ENCODE peak calls at places on chromosomes 7 and 10, in nine cellular contexts. One of them, this sample, is unnamed.

GRCh38 chr7:82442492-82443043 is 1.0 kb downstream of the CACNA2D1 start:
- DNase-seq in activated T-helper 1 cell treated with Interleukin-2 at 50 U/mL for 16 hours: no peak
- DNase-seq in gastrocnemius medialis: peak
- DNase-seq in GM03348: peak
- DNase-seq in RPMI8226: no peak
- DNase-seq in epithelial cell of proximal tubule: no peak
- DNase-seq in lower leg skin: no peak
- DNase-seq in stimulated activated CD8-positive, alpha-beta memory T cell treated with anti-CD3 and anti-CD28 coated beads, Interleukin-12 subunit alpha, Interleukin-12 subunit beta, amount 100 ng/mL, for 4 hours: no peak
- DNase-seq in adipocyte: peak
- DNase-seq in this sample: no peak

GRCh38 chr10:5618042-5618441 is 48.4 kb downstream of the ASB13 start:
- DNase-seq in activated T-helper 1 cell treated with Interleukin-2 at 50 U/mL for 16 hours: no peak
- DNase-seq in gastrocnemius medialis: no peak
- DNase-seq in GM03348: no peak
- DNase-seq in RPMI8226: no peak
- DNase-seq in epithelial cell of proximal tubule: no peak
- DNase-seq in lower leg skin: no peak
- DNase-seq in stimulated activated CD8-positive, alpha-beta memory T cell treated with anti-CD3 and anti-CD28 coated beads, Interleukin-12 subunit alpha, Interleukin-12 subunit beta, amount 100 ng/mL, for 4 hours: no peak
- DNase-seq in adipocyte: no peak
- DNase-seq in this sample: no peak

GRCh38 chr7:40948239-40948638 is 754.7 kb downstream of the INHBA start:
- DNase-seq in activated T-helper 1 cell treated with Interleukin-2 at 50 U/mL for 16 hours: no peak
- DNase-seq in gastrocnemius medialis: no peak
- DNase-seq in GM03348: no peak
- DNase-seq in RPMI8226: no peak
- DNase-seq in epithelial cell of proximal tubule: no peak
- DNase-seq in lower leg skin: no peak
- DNase-seq in stimulated activated CD8-positive, alpha-beta memory T cell treated with anti-CD3 and anti-CD28 coated beads, Interleukin-12 subunit alpha, Interleukin-12 subunit beta, amount 100 ng/mL, for 4 hours: no peak
- DNase-seq in adipocyte: no peak
- DNase-seq in this sample: no peak

GRCh38 chr10:76437011-76437410 is 1005.6 kb downstream of the LRMDA start:
- DNase-seq in activated T-helper 1 cell treated with Interleukin-2 at 50 U/mL for 16 hours: no peak
- DNase-seq in gastrocnemius medialis: no peak
- DNase-seq in GM03348: no peak
- DNase-seq in RPMI8226: no peak
- DNase-seq in epithelial cell of proximal tubule: no peak
- DNase-seq in lower leg skin: no peak
- DNase-seq in stimulated activated CD8-positive, alpha-beta memory T cell treated with anti-CD3 and anti-CD28 coated beads, Interleukin-12 subunit alpha, Interleukin-12 subunit beta, amount 100 ng/mL, for 4 hours: no peak
- DNase-seq in adipocyte: no peak
- DNase-seq in this sample: no peak

GRCh38 chr7:73560035-73560835 is 2.7 kb upstream of the BCL7B start:
- DNase-seq in activated T-helper 1 cell treated with Interleukin-2 at 50 U/mL for 16 hours: no peak
- DNase-seq in gastrocnemius medialis: peak
- DNase-seq in GM03348: peak
- DNase-seq in RPMI8226: peak
- DNase-seq in epithelial cell of proximal tubule: peak
- DNase-seq in lower leg skin: no peak
- DNase-seq in stimulated activated CD8-positive, alpha-beta memory T cell treated with anti-CD3 and anti-CD28 coated beads, Interleukin-12 subunit alpha, Interleukin-12 subunit beta, amount 100 ng/mL, for 4 hours: no peak
- DNase-seq in adipocyte: peak
- DNase-seq in this sample: no peak

GRCh38 chr10:71048995-71049650 is 160.8 kb upstream of the PCBD1 start:
- DNase-seq in activated T-helper 1 cell treated with Interleukin-2 at 50 U/mL for 16 hours: no peak
- DNase-seq in gastrocnemius medialis: no peak
- DNase-seq in GM03348: no peak
- DNase-seq in RPMI8226: no peak
- DNase-seq in epithelial cell of proximal tubule: no peak
- DNase-seq in lower leg skin: no peak
- DNase-seq in stimulated activated CD8-positive, alpha-beta memory T cell treated with anti-CD3 and anti-CD28 coated beads, Interleukin-12 subunit alpha, Interleukin-12 subunit beta, amount 100 ng/mL, for 4 hours: no peak
- DNase-seq in adipocyte: no peak
- DNase-seq in this sample: no peak

GRCh38 chr7:143416565-143417149 is 8.0 kb upstream of the EPHA1 start:
- DNase-seq in activated T-helper 1 cell treated with Interleukin-2 at 50 U/mL for 16 hours: no peak
- DNase-seq in gastrocnemius medialis: no peak
- DNase-seq in GM03348: peak
- DNase-seq in RPMI8226: peak
- DNase-seq in epithelial cell of proximal tubule: no peak
- DNase-seq in lower leg skin: no peak
- DNase-seq in stimulated activated CD8-positive, alpha-beta memory T cell treated with anti-CD3 and anti-CD28 coated beads, Interleukin-12 subunit alpha, Interleukin-12 subunit beta, amount 100 ng/mL, for 4 hours: no peak
- DNase-seq in adipocyte: peak
- DNase-seq in this sample: no peak

GRCh38 chr10:112969542-112969941 is 19.5 kb downstream of the TCF7L2 start:
- DNase-seq in activated T-helper 1 cell treated with Interleukin-2 at 50 U/mL for 16 hours: no peak
- DNase-seq in gastrocnemius medialis: no peak
- DNase-seq in GM03348: no peak
- DNase-seq in RPMI8226: no peak
- DNase-seq in epithelial cell of proximal tubule: no peak
- DNase-seq in lower leg skin: no peak
- DNase-seq in stimulated activated CD8-positive, alpha-beta memory T cell treated with anti-CD3 and anti-CD28 coated beads, Interleukin-12 subunit alpha, Interleukin-12 subunit beta, amount 100 ng/mL, for 4 hours: no peak
- DNase-seq in adipocyte: no peak
- DNase-seq in this sample: peak

GRCh38 chr10:12844796-12845524 is 156.6 kb downstream of the CCDC3 start:
- DNase-seq in activated T-helper 1 cell treated with Interleukin-2 at 50 U/mL for 16 hours: no peak
- DNase-seq in gastrocnemius medialis: no peak
- DNase-seq in GM03348: peak
- DNase-seq in RPMI8226: no peak
- DNase-seq in epithelial cell of proximal tubule: peak
- DNase-seq in lower leg skin: peak
- DNase-seq in stimulated activated CD8-positive, alpha-beta memory T cell treated with anti-CD3 and anti-CD28 coated beads, Interleukin-12 subunit alpha, Interleukin-12 subunit beta, amount 100 ng/mL, for 4 hours: no peak
- DNase-seq in adipocyte: peak
- DNase-seq in this sample: no peak

GRCh38 chr10:31011660-31012022 is 20.0 kb downstream of the ZNF438 start:
- DNase-seq in activated T-helper 1 cell treated with Interleukin-2 at 50 U/mL for 16 hours: no peak
- DNase-seq in gastrocnemius medialis: no peak
- DNase-seq in GM03348: peak
- DNase-seq in RPMI8226: no peak
- DNase-seq in epithelial cell of proximal tubule: no peak
- DNase-seq in lower leg skin: no peak
- DNase-seq in stimulated activated CD8-positive, alpha-beta memory T cell treated with anti-CD3 and anti-CD28 coated beads, Interleukin-12 subunit alpha, Interleukin-12 subunit beta, amount 100 ng/mL, for 4 hours: no peak
- DNase-seq in adipocyte: no peak
- DNase-seq in this sample: no peak

GRCh38 chr10:17643339-17643754 is 604 bp upstream of the STAM start:
- DNase-seq in activated T-helper 1 cell treated with Interleukin-2 at 50 U/mL for 16 hours: peak
- DNase-seq in gastrocnemius medialis: peak
- DNase-seq in GM03348: peak
- DNase-seq in RPMI8226: no peak
- DNase-seq in epithelial cell of proximal tubule: peak
- DNase-seq in lower leg skin: peak
- DNase-seq in stimulated activated CD8-positive, alpha-beta memory T cell treated with anti-CD3 and anti-CD28 coated beads, Interleukin-12 subunit alpha, Interleukin-12 subunit beta, amount 100 ng/mL, for 4 hours: no peak
- DNase-seq in adipocyte: peak
- DNase-seq in this sample: peak

GRCh38 chr10:121788717-121789116 is 139.1 kb downstream of the ATE1 start:
- DNase-seq in activated T-helper 1 cell treated with Interleukin-2 at 50 U/mL for 16 hours: no peak
- DNase-seq in gastrocnemius medialis: no peak
- DNase-seq in GM03348: no peak
- DNase-seq in RPMI8226: no peak
- DNase-seq in epithelial cell of proximal tubule: no peak
- DNase-seq in lower leg skin: no peak
- DNase-seq in stimulated activated CD8-positive, alpha-beta memory T cell treated with anti-CD3 and anti-CD28 coated beads, Interleukin-12 subunit alpha, Interleukin-12 subunit beta, amount 100 ng/mL, for 4 hours: no peak
- DNase-seq in adipocyte: no peak
- DNase-seq in this sample: no peak

GRCh38 chr7:70698219-70698832 is 433.6 kb upstream of the GALNT17 start:
- DNase-seq in activated T-helper 1 cell treated with Interleukin-2 at 50 U/mL for 16 hours: no peak
- DNase-seq in gastrocnemius medialis: peak
- DNase-seq in GM03348: peak
- DNase-seq in RPMI8226: peak
- DNase-seq in epithelial cell of proximal tubule: peak
- DNase-seq in lower leg skin: no peak
- DNase-seq in stimulated activated CD8-positive, alpha-beta memory T cell treated with anti-CD3 and anti-CD28 coated beads, Interleukin-12 subunit alpha, Interleukin-12 subunit beta, amount 100 ng/mL, for 4 hours: no peak
- DNase-seq in adipocyte: peak
- DNase-seq in this sample: no peak

GRCh38 chr10:22723343-22723779 is 9.0 kb upstream of the PIP4K2A start:
- DNase-seq in activated T-helper 1 cell treated with Interleukin-2 at 50 U/mL for 16 hours: no peak
- DNase-seq in gastrocnemius medialis: no peak
- DNase-seq in GM03348: no peak
- DNase-seq in RPMI8226: peak
- DNase-seq in epithelial cell of proximal tubule: no peak
- DNase-seq in lower leg skin: no peak
- DNase-seq in stimulated activated CD8-positive, alpha-beta memory T cell treated with anti-CD3 and anti-CD28 coated beads, Interleukin-12 subunit alpha, Interleukin-12 subunit beta, amount 100 ng/mL, for 4 hours: no peak
- DNase-seq in adipocyte: no peak
- DNase-seq in this sample: peak

GRCh38 chr7:106618480-106618879 is 42.5 kb downstream of the CCDC71L start:
- DNase-seq in activated T-helper 1 cell treated with Interleukin-2 at 50 U/mL for 16 hours: no peak
- DNase-seq in gastrocnemius medialis: no peak
- DNase-seq in GM03348: peak
- DNase-seq in RPMI8226: peak
- DNase-seq in epithelial cell of proximal tubule: no peak
- DNase-seq in lower leg skin: no peak
- DNase-seq in stimulated activated CD8-positive, alpha-beta memory T cell treated with anti-CD3 and anti-CD28 coated beads, Interleukin-12 subunit alpha, Interleukin-12 subunit beta, amount 100 ng/mL, for 4 hours: no peak
- DNase-seq in adipocyte: peak
- DNase-seq in this sample: no peak

GRCh38 chr10:122126763-122127659 is 138.0 kb downstream of the TACC2 start:
- DNase-seq in activated T-helper 1 cell treated with Interleukin-2 at 50 U/mL for 16 hours: no peak
- DNase-seq in gastrocnemius medialis: peak
- DNase-seq in GM03348: peak
- DNase-seq in RPMI8226: no peak
- DNase-seq in epithelial cell of proximal tubule: no peak
- DNase-seq in lower leg skin: peak
- DNase-seq in stimulated activated CD8-positive, alpha-beta memory T cell treated with anti-CD3 and anti-CD28 coated beads, Interleukin-12 subunit alpha, Interleukin-12 subunit beta, amount 100 ng/mL, for 4 hours: no peak
- DNase-seq in adipocyte: peak
- DNase-seq in this sample: no peak

GRCh38 chr10:67477868-67478267 is 218.1 kb downstream of the CTNNA3 start:
- DNase-seq in activated T-helper 1 cell treated with Interleukin-2 at 50 U/mL for 16 hours: no peak
- DNase-seq in gastrocnemius medialis: no peak
- DNase-seq in GM03348: no peak
- DNase-seq in RPMI8226: no peak
- DNase-seq in epithelial cell of proximal tubule: no peak
- DNase-seq in lower leg skin: no peak
- DNase-seq in stimulated activated CD8-positive, alpha-beta memory T cell treated with anti-CD3 and anti-CD28 coated beads, Interleukin-12 subunit alpha, Interleukin-12 subunit beta, amount 100 ng/mL, for 4 hours: no peak
- DNase-seq in adipocyte: no peak
- DNase-seq in this sample: no peak

GRCh38 chr7:50595538-50596102 is 30.4 kb upstream of the DDC start:
- DNase-seq in activated T-helper 1 cell treated with Interleukin-2 at 50 U/mL for 16 hours: no peak
- DNase-seq in gastrocnemius medialis: peak
- DNase-seq in GM03348: peak
- DNase-seq in RPMI8226: no peak
- DNase-seq in epithelial cell of proximal tubule: no peak
- DNase-seq in lower leg skin: no peak
- DNase-seq in stimulated activated CD8-positive, alpha-beta memory T cell treated with anti-CD3 and anti-CD28 coated beads, Interleukin-12 subunit alpha, Interleukin-12 subunit beta, amount 100 ng/mL, for 4 hours: no peak
- DNase-seq in adipocyte: peak
- DNase-seq in this sample: no peak